ENCODE peak calls at places on chromosomes 3 and 15, in six cellular contexts. One of them, this sample, is unnamed.

GRCh38 chr3:156509209-156510174 is 45.4 kb downstream of the SSR3 start:
- DNase-seq in stimulated activated CD8-positive, alpha-beta memory T cell treated with anti-CD3 and anti-CD28 coated beads, Interleukin-7, amount 100 ng/mL, for 1 hour: no peak
- DNase-seq in B cell: no peak
- DNase-seq in adrenal gland: no peak
- DNase-seq in activated T-cell treated with anti-CD3 and anti-CD28 coated beads for 1 hour: no peak
- DNase-seq in stromal cell of bone marrow: no peak
- DNase-seq in this sample: no peak

GRCh38 chr3:143329567-143330164 is 210.1 kb downstream of the CHST2 start:
- DNase-seq in adrenal gland: no peak
- DNase-seq in B cell: no peak
- DNase-seq in activated T-cell treated with anti-CD3 and anti-CD28 coated beads for 1 hour: no peak
- DNase-seq in stromal cell of bone marrow: no peak
- DNase-seq in stimulated activated CD8-positive, alpha-beta memory T cell treated with anti-CD3 and anti-CD28 coated beads, Interleukin-7, amount 100 ng/mL, for 1 hour: no peak
- DNase-seq in this sample: no peak

GRCh38 chr15:29613951-29614382 is 208.3 kb downstream of the TJP1 start:
- DNase-seq in activated T-cell treated with anti-CD3 and anti-CD28 coated beads for 1 hour: no peak
- DNase-seq in adrenal gland: no peak
- DNase-seq in stromal cell of bone marrow: no peak
- DNase-seq in B cell: no peak
- DNase-seq in stimulated activated CD8-positive, alpha-beta memory T cell treated with anti-CD3 and anti-CD28 coated beads, Interleukin-7, amount 100 ng/mL, for 1 hour: no peak
- DNase-seq in this sample: no peak

GRCh38 chr3:55143928-55144671 is 216.2 kb upstream of the LRTM1 start:
- DNase-seq in stimulated activated CD8-positive, alpha-beta memory T cell treated with anti-CD3 and anti-CD28 coated beads, Interleukin-7, amount 100 ng/mL, for 1 hour: no peak
- DNase-seq in activated T-cell treated with anti-CD3 and anti-CD28 coated beads for 1 hour: no peak
- DNase-seq in B cell: no peak
- DNase-seq in stromal cell of bone marrow: no peak
- DNase-seq in adrenal gland: no peak
- DNase-seq in this sample: no peak

GRCh38 chr15:70347766-70348558 is 250.2 kb upstream of the TLE3 start:
- DNase-seq in stimulated activated CD8-positive, alpha-beta memory T cell treated with anti-CD3 and anti-CD28 coated beads, Interleukin-7, amount 100 ng/mL, for 1 hour: no peak
- DNase-seq in stromal cell of bone marrow: no peak
- DNase-seq in adrenal gland: no peak
- DNase-seq in B cell: no peak
- DNase-seq in activated T-cell treated with anti-CD3 and anti-CD28 coated beads for 1 hour: no peak
- DNase-seq in this sample: no peak

GRCh38 chr15:69700380-69700779 is 247.8 kb downstream of the RPLP1 start:
- DNase-seq in stimulated activated CD8-positive, alpha-beta memory T cell treated with anti-CD3 and anti-CD28 coated beads, Interleukin-7, amount 100 ng/mL, for 1 hour: no peak
- DNase-seq in stromal cell of bone marrow: no peak
- DNase-seq in B cell: no peak
- DNase-seq in activated T-cell treated with anti-CD3 and anti-CD28 coated beads for 1 hour: no peak
- DNase-seq in adrenal gland: no peak
- DNase-seq in this sample: no peak

GRCh38 chr3:135929670-135930069 is 35.9 kb upstream of the PPP2R3A start:
- DNase-seq in B cell: no peak
- DNase-seq in activated T-cell treated with anti-CD3 and anti-CD28 coated beads for 1 hour: no peak
- DNase-seq in stromal cell of bone marrow: peak
- DNase-seq in stimulated activated CD8-positive, alpha-beta memory T cell treated with anti-CD3 and anti-CD28 coated beads, Interleukin-7, amount 100 ng/mL, for 1 hour: no peak
- DNase-seq in adrenal gland: peak
- DNase-seq in this sample: no peak

GRCh38 chr3:52415769-52416168 is 29.1 kb downstream of the SEMA3G start:
- DNase-seq in B cell: peak
- DNase-seq in activated T-cell treated with anti-CD3 and anti-CD28 coated beads for 1 hour: no peak
- DNase-seq in stimulated activated CD8-positive, alpha-beta memory T cell treated with anti-CD3 and anti-CD28 coated beads, Interleukin-7, amount 100 ng/mL, for 1 hour: no peak
- DNase-seq in adrenal gland: no peak
- DNase-seq in stromal cell of bone marrow: no peak
- DNase-seq in this sample: no peak

GRCh38 chr15:38683382-38684242 is 119.0 kb upstream of the RASGRP1 start:
- DNase-seq in B cell: peak
- DNase-seq in activated T-cell treated with anti-CD3 and anti-CD28 coated beads for 1 hour: peak
- DNase-seq in stimulated activated CD8-positive, alpha-beta memory T cell treated with anti-CD3 and anti-CD28 coated beads, Interleukin-7, amount 100 ng/mL, for 1 hour: no peak
- DNase-seq in adrenal gland: peak
- DNase-seq in stromal cell of bone marrow: peak
- DNase-seq in this sample: peak

GRCh38 chr3:11529281-11529680 is 114.4 kb downstream of the VGLL4 start:
- DNase-seq in activated T-cell treated with anti-CD3 and anti-CD28 coated beads for 1 hour: no peak
- DNase-seq in B cell: no peak
- DNase-seq in stromal cell of bone marrow: no peak
- DNase-seq in stimulated activated CD8-positive, alpha-beta memory T cell treated with anti-CD3 and anti-CD28 coated beads, Interleukin-7, amount 100 ng/mL, for 1 hour: no peak
- DNase-seq in adrenal gland: no peak
- DNase-seq in this sample: no peak

GRCh38 chr15:76998661-76999285 is 3.8 kb downstream of the PSTPIP1 start:
- DNase-seq in stimulated activated CD8-positive, alpha-beta memory T cell treated with anti-CD3 and anti-CD28 coated beads, Interleukin-7, amount 100 ng/mL, for 1 hour: no peak
- DNase-seq in B cell: no peak
- DNase-seq in stromal cell of bone marrow: no peak
- DNase-seq in activated T-cell treated with anti-CD3 and anti-CD28 coated beads for 1 hour: no peak
- DNase-seq in adrenal gland: no peak
- DNase-seq in this sample: no peak

GRCh38 chr3:42192334-42193200 is 73.4 kb downstream of the CCK start:
- DNase-seq in stromal cell of bone marrow: no peak
- DNase-seq in B cell: no peak
- DNase-seq in activated T-cell treated with anti-CD3 and anti-CD28 coated beads for 1 hour: no peak
- DNase-seq in stimulated activated CD8-positive, alpha-beta memory T cell treated with anti-CD3 and anti-CD28 coated beads, Interleukin-7, amount 100 ng/mL, for 1 hour: no peak
- DNase-seq in adrenal gland: no peak
- DNase-seq in this sample: no peak

GRCh38 chr15:85541744-85542143 is 161.3 kb downstream of the AKAP13 start:
- DNase-seq in activated T-cell treated with anti-CD3 and anti-CD28 coated beads for 1 hour: no peak
- DNase-seq in adrenal gland: no peak
- DNase-seq in stromal cell of bone marrow: no peak
- DNase-seq in B cell: no peak
- DNase-seq in stimulated activated CD8-positive, alpha-beta memory T cell treated with anti-CD3 and anti-CD28 coated beads, Interleukin-7, amount 100 ng/mL, for 1 hour: no peak
- DNase-seq in this sample: no peak

GRCh38 chr15:63256433-63256884 is 20.9 kb upstream of the APH1B start:
- DNase-seq in stromal cell of bone marrow: no peak
- DNase-seq in adrenal gland: no peak
- DNase-seq in stimulated activated CD8-positive, alpha-beta memory T cell treated with anti-CD3 and anti-CD28 coated beads, Interleukin-7, amount 100 ng/mL, for 1 hour: no peak
- DNase-seq in activated T-cell treated with anti-CD3 and anti-CD28 coated beads for 1 hour: no peak
- DNase-seq in B cell: no peak
- DNase-seq in this sample: no peak

GRCh38 chr3:52293491-52294319 is 6.1 kb downstream of the GLYCTK start:
- DNase-seq in B cell: no peak
- DNase-seq in stimulated activated CD8-positive, alpha-beta memory T cell treated with anti-CD3 and anti-CD28 coated beads, Interleukin-7, amount 100 ng/mL, for 1 hour: no peak
- DNase-seq in adrenal gland: no peak
- DNase-seq in activated T-cell treated with anti-CD3 and anti-CD28 coated beads for 1 hour: no peak
- DNase-seq in stromal cell of bone marrow: no peak
- DNase-seq in this sample: no peak

GRCh38 chr3:50248387-50248786 is 12.4 kb downstream of the GNAI2 start:
- DNase-seq in activated T-cell treated with anti-CD3 and anti-CD28 coated beads for 1 hour: no peak
- DNase-seq in B cell: no peak
- DNase-seq in adrenal gland: no peak
- DNase-seq in stimulated activated CD8-positive, alpha-beta memory T cell treated with anti-CD3 and anti-CD28 coated beads, Interleukin-7, amount 100 ng/mL, for 1 hour: no peak
- DNase-seq in stromal cell of bone marrow: no peak
- DNase-seq in this sample: no peak

GRCh38 chr3:184737063-184737462 is 25.2 kb upstream of the MAGEF1 start:
- DNase-seq in adrenal gland: no peak
- DNase-seq in stimulated activated CD8-positive, alpha-beta memory T cell treated with anti-CD3 and anti-CD28 coated beads, Interleukin-7, amount 100 ng/mL, for 1 hour: no peak
- DNase-seq in B cell: no peak
- DNase-seq in activated T-cell treated with anti-CD3 and anti-CD28 coated beads for 1 hour: no peak
- DNase-seq in stromal cell of bone marrow: no peak
- DNase-seq in this sample: no peak

GRCh38 chr15:28228096-28228495 is 93.9 kb downstream of the HERC2 start:
- DNase-seq in activated T-cell treated with anti-CD3 and anti-CD28 coated beads for 1 hour: no peak
- DNase-seq in stimulated activated CD8-positive, alpha-beta memory T cell treated with anti-CD3 and anti-CD28 coated beads, Interleukin-7, amount 100 ng/mL, for 1 hour: no peak
- DNase-seq in stromal cell of bone marrow: no peak
- DNase-seq in adrenal gland: no peak
- DNase-seq in B cell: no peak
- DNase-seq in this sample: no peak

GRCh38 chr3:62149539-62149938 is 223.8 kb downstream of the FEZF2 start:
- DNase-seq in stimulated activated CD8-positive, alpha-beta memory T cell treated with anti-CD3 and anti-CD28 coated beads, Interleukin-7, amount 100 ng/mL, for 1 hour: no peak
- DNase-seq in stromal cell of bone marrow: no peak
- DNase-seq in activated T-cell treated with anti-CD3 and anti-CD28 coated beads for 1 hour: no peak
- DNase-seq in B cell: no peak
- DNase-seq in adrenal gland: no peak
- DNase-seq in this sample: no peak

GRCh38 chr3:112090899-112091586 is 4.9 kb downstream of the C3orf52 start:
- DNase-seq in activated T-cell treated with anti-CD3 and anti-CD28 coated beads for 1 hour: no peak
- DNase-seq in B cell: no peak
- DNase-seq in stromal cell of bone marrow: no peak
- DNase-seq in stimulated activated CD8-positive, alpha-beta memory T cell treated with anti-CD3 and anti-CD28 coated beads, Interleukin-7, amount 100 ng/mL, for 1 hour: no peak
- DNase-seq in adrenal gland: no peak
- DNase-seq in this sample: no peak

GRCh38 chr3:39447637-39448483 is 19.6 kb upstream of the MOBP start:
- DNase-seq in stromal cell of bone marrow: peak
- DNase-seq in stimulated activated CD8-positive, alpha-beta memory T cell treated with anti-CD3 and anti-CD28 coated beads, Interleukin-7, amount 100 ng/mL, for 1 hour: no peak
- DNase-seq in adrenal gland: peak
- DNase-seq in activated T-cell treated with anti-CD3 and anti-CD28 coated beads for 1 hour: peak
- DNase-seq in B cell: peak
- DNase-seq in this sample: peak